ENCODE peak calls at places on chromosomes 7 and 10, in eight cellular contexts. J, I, X, R, G, L, O and A are unnamed samples.

GRCh38 chr10:85537561-85537960 is 829.0 kb downstream of the GRID1 start:
- DNase-seq in J (no peak), I (no peak), X (no peak), R (no peak), G (no peak), L (no peak), O (no peak), A (no peak)

GRCh38 chr10:117441812-117442443 is 66.7 kb upstream of the PDZD8 start:
- DNase-seq in J (no peak), I (no peak), X (no peak), R (peak; percentile 21), G (no peak), L (no peak), O (no peak), A (peak; percentile 49)

GRCh38 chr7:36840930-36841329 is 116.6 kb upstream of the AOAH start:
- DNase-seq in J (no peak), I (no peak), X (no peak), R (no peak), G (no peak), L (no peak), O (no peak), A (no peak)

GRCh38 chr7:155002411-155003214 is at the start of gene PAXIP1:
- DNase-seq in J (peak; percentile 64), I (no peak), X (peak; percentile 65), R (peak; percentile 24), G (no peak), L (peak; percentile 62), O (peak; percentile 77), A (peak; percentile 64)

GRCh38 chr10:6071181-6072175 is 9.3 kb upstream of the IL2RA start:
- DNase-seq in J (no peak), I (no peak), X (no peak), R (no peak), G (no peak), L (no peak), O (no peak), A (no peak)

GRCh38 chr7:14836006-14836405 is 66.5 kb downstream of the DGKB start:
- DNase-seq in J (no peak), I (no peak), X (no peak), R (no peak), G (no peak), L (no peak), O (no peak), A (no peak)

GRCh38 chr7:51124321-51124720 is 192.3 kb downstream of the COBL start:
- DNase-seq in J (no peak), I (no peak), X (no peak), R (no peak), G (no peak), L (no peak), O (no peak), A (no peak)

GRCh38 chr7:95686109-95686508 is 86.2 kb upstream of the DYNC1I1 start:
- DNase-seq in J (peak; percentile 68), I (peak; percentile 32), X (peak; percentile 21), R (peak; percentile 19), G (no peak), L (no peak), O (peak; percentile 84), A (no peak)

GRCh38 chr10:97174937-97175336 is 10.8 kb downstream of the SLIT1 start:
- DNase-seq in J (no peak), I (no peak), X (no peak), R (no peak), G (no peak), L (no peak), O (no peak), A (no peak)

GRCh38 chr10:120978589-120979252 is 127.6 kb downstream of the WDR11 start:
- DNase-seq in J (no peak), I (no peak), X (no peak), R (no peak), G (no peak), L (no peak), O (no peak), A (no peak)

GRCh38 chr7:75646551-75647102 is 92.1 kb downstream of the HIP1 start:
- DNase-seq in J (no peak), I (no peak), X (no peak), R (no peak), G (no peak), L (no peak), O (no peak), A (no peak)

GRCh38 chr7:106542550-106543220 is 118.3 kb downstream of the CCDC71L start:
- DNase-seq in J (peak; percentile 44), I (peak; percentile 63), X (no peak), R (peak; percentile 25), G (peak; percentile 58), L (no peak), O (peak; percentile 88), A (no peak)

GRCh38 chr10:35195361-35196306 is 69.0 kb downstream of the CREM start:
- DNase-seq in J (peak; percentile 68), I (peak; percentile 60), X (peak; percentile 62), R (peak; percentile 70), G (no peak), L (no peak), O (peak; percentile 95), A (peak; percentile 91)

DNA sequence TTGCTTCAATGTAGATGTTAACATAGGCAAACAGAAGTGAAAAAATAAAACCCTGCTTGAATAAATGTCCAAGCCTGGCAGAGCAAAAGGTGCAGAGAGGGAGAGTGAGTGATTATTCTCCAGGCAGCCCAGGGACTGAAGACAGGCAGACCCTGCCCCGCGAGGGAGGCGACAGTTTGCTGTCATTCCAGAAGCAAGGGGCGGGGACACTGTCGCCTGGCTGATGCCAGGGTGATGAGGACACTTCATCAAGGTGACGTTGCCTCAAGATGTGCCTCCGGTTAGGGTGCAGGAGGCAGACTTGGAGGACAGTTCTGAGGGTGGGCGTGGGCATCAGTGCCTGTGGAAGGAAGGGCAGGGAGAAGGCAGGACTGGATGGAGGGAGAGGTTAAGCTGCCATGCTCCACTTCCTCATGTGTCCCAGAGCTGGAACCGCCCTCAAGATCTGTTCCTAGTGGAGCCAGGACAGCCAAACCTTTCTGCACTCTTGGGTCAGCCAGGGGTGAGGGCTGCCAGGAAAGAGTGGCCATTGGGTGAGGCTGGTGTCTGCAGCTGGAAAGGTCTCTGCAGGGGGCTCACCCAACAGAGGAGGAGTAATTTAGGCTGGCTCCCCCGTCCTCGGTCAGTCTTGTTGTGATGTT is 560.5 kb upstream of the MKI67 start:
- DNase-seq in J (no peak), I (no peak), X (no peak), R (no peak), G (no peak), L (no peak), O (no peak), A (no peak)
- H3K9me3 ChIP-seq in J (no peaks in the 10 kb centered on the region), I (no peaks in the 10 kb centered on the region), X (no peaks in the 10 kb centered on the region), R (no peaks in the 10 kb centered on the region), G (no peaks in the 10 kb centered on the region), L (no peaks in the 10 kb centered on the region), O (no peaks in the 10 kb centered on the region), A (no peaks in the 10 kb centered on the region)

GRCh38 chr7:19210883-19211282 is 65.7 kb upstream of the FERD3L start:
- DNase-seq in J (no peak), I (no peak), X (no peak), R (no peak), G (no peak), L (no peak), O (no peak), A (no peak)
- H3K9me3 ChIP-seq in J (no peaks in the 10 kb centered on the region), I (no peaks in the 10 kb centered on the region), X (no peaks in the 10 kb centered on the region), R (no peaks in the 10 kb centered on the region), G (no peaks in the 10 kb centered on the region), L (no peaks in the 10 kb centered on the region), O (no peaks in the 10 kb centered on the region), A (no peaks in the 10 kb centered on the region)

GRCh38 chr7:158285383-158285770 is 302.2 kb downstream of the PTPRN2 start:
- DNase-seq in J (no peak), I (peak; percentile 8), X (no peak), R (no peak), G (no peak), L (no peak), O (no peak), A (no peak)
- H3K9me3 ChIP-seq in J (no peaks in the 10 kb centered on the region), I (peaks cover 23% of the 10 kb centered on the region), X (no peaks in the 10 kb centered on the region), R (peaks cover 7% of the 10 kb centered on the region), G (peaks cover 26% of the 10 kb centered on the region), L (peaks cover 29% of the 10 kb centered on the region), O (peaks cover 28% of the 10 kb centered on the region), A (peaks cover 8% of the 10 kb centered on the region)

GRCh38 chr7:93117852-93118530 is at the start of gene SAMD9:
- DNase-seq in J (peak; percentile 50), I (peak; percentile 35), X (no peak), R (peak; percentile 73), G (no peak), L (no peak), O (peak; percentile 96), A (peak; percentile 71)

GRCh38 chr7:93120981-93121549 is 3.3 kb upstream of the SAMD9 start:
- DNase-seq in J (no peak), I (no peak), X (no peak), R (no peak), G (no peak), L (no peak), O (no peak), A (no peak)

GRCh38 chr7:93117327-93117726 is 452 bp downstream of the SAMD9 start:
- DNase-seq in J (no peak), I (no peak), X (no peak), R (no peak), G (no peak), L (no peak), O (peak; percentile 21), A (no peak)

GRCh38 chr7:93115796-93116195 is 2.0 kb downstream of the SAMD9 start:
- DNase-seq in J (no peak), I (no peak), X (no peak), R (peak; percentile 21), G (no peak), L (no peak), O (peak; percentile 69), A (no peak)

DNA sequence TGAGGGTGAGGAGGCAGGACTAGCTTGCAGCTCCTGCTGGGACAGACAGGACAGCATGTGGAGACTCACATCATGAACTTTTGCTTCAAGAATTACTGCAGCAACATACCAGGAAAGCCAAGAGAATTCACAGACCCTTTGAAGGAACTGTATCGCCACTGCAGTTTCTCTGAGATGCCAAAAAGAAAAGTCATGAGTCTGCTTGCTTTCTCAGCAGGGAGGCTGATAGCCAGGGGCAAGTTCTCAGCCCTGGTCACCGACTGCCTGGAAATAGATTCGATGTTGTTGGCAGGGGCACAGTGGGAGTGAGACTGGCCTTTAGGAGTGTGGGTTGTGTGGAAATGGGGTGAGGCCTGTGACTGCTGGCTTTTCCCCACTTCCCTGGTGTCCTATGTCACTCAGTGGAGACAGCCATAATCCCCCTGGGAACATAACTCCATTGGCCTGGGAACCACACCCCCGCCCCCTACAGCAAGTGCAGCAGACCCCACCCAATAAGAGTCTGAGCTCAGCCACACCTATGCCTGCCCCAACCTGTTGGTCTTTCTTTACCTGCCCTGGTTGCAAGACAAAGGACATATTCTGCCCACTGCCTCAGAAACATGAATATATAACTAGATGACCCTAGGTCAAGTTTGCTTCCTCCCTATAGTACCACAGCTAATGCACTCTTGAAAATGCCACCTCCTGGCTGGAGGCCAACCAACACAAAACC is 1.6 kb upstream of the SAMD9 start:
- DNase-seq in J (no peak), I (no peak), X (no peak), R (no peak), G (no peak), L (no peak), O (peak; percentile 46), A (no peak)
- H3K9me3 ChIP-seq in J (no peaks in the 10 kb centered on the region), I (no peaks in the 10 kb centered on the region), X (no peaks in the 10 kb centered on the region), R (no peaks in the 10 kb centered on the region), G (no peaks in the 10 kb centered on the region), L (no peaks in the 10 kb centered on the region), O (no peaks in the 10 kb centered on the region), A (no peaks in the 10 kb centered on the region)

DNA sequence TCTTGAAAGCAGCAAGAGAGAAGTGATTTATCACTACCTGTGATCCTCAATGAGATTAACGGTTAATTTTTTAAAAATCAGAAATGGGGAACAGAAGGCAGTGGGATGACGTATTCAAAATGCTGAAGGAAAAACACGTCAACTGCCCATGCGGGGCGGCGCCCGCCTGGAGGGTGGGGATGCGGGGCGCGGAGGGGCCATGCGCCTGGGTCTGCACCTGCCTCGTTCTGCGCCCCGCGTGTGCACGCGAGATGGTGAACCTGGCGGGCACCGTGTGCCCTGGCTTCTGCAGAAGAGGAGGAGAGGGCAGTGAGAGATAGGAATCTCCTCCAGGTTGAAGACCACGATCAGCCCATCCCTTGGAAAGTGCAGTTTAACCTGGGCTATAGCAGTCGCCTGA is 79.3 kb upstream of the ZNF32 start:
- DNase-seq in J (no peak), I (no peak), X (no peak), R (no peak), G (no peak), L (no peak), O (no peak), A (no peak)
- H3K9me3 ChIP-seq in J (no peaks in the 10 kb centered on the region), I (peaks cover 31% of the 10 kb centered on the region), X (no peaks in the 10 kb centered on the region), R (no peaks in the 10 kb centered on the region), G (peaks cover 2% of the 10 kb centered on the region), L (peaks cover 18% of the 10 kb centered on the region), O (peaks cover 57% of the 10 kb centered on the region), A (peaks cover 30% of the 10 kb centered on the region)